ENCODE peak calls at places on chromosomes 1 and 21, in eight cellular contexts. One of them, this sample, is unnamed.

GRCh38 chr1:234912541-234913312 is 215.9 kb downstream of the TOMM20 start:
- DNase-seq in foreskin fibroblast: no peak
- DNase-seq in type B pancreatic cell: no peak
- DNase-seq in T-helper 9 cell: no peak
- DNase-seq in GM23248: no peak
- DNase-seq in amniotic epithelial cell: no peak
- DNase-seq in fibroblast of pulmonary artery: no peak
- DNase-seq in left ventricle myocardium inferior: no peak
- DNase-seq in this sample: no peak

GRCh38 chr1:28028873-28029654 is 59.3 kb downstream of the EYA3 start:
- DNase-seq in foreskin fibroblast: peak; percentile 12
- DNase-seq in type B pancreatic cell: no peak
- DNase-seq in T-helper 9 cell: no peak
- DNase-seq in GM23248: peak; percentile 34
- DNase-seq in amniotic epithelial cell: peak; percentile 30
- DNase-seq in fibroblast of pulmonary artery: peak; percentile 61
- DNase-seq in left ventricle myocardium inferior: no peak
- DNase-seq in this sample: no peak

GRCh38 chr1:17596651-17597509 is 57.4 kb downstream of the ARHGEF10L start:
- DNase-seq in foreskin fibroblast: no peak
- DNase-seq in type B pancreatic cell: no peak
- DNase-seq in T-helper 9 cell: no peak
- DNase-seq in GM23248: no peak
- DNase-seq in amniotic epithelial cell: peak; percentile 17
- DNase-seq in fibroblast of pulmonary artery: no peak
- DNase-seq in left ventricle myocardium inferior: no peak
- DNase-seq in this sample: no peak

GRCh38 chr1:164644774-164645634 is 86.0 kb downstream of the PBX1 start:
- DNase-seq in foreskin fibroblast: peak; percentile 79
- DNase-seq in type B pancreatic cell: no peak
- DNase-seq in T-helper 9 cell: no peak
- DNase-seq in GM23248: peak; percentile 84
- DNase-seq in amniotic epithelial cell: peak; percentile 80
- DNase-seq in fibroblast of pulmonary artery: peak; percentile 78
- DNase-seq in left ventricle myocardium inferior: no peak
- DNase-seq in this sample: no peak

GRCh38 chr1:177656598-177656997 is 313.3 kb downstream of the SEC16B start:
- DNase-seq in foreskin fibroblast: no peak
- DNase-seq in type B pancreatic cell: no peak
- DNase-seq in T-helper 9 cell: no peak
- DNase-seq in GM23248: no peak
- DNase-seq in amniotic epithelial cell: no peak
- DNase-seq in fibroblast of pulmonary artery: no peak
- DNase-seq in left ventricle myocardium inferior: no peak
- DNase-seq in this sample: no peak

GRCh38 chr21:36175771-36176565 is 19.3 kb downstream of the DOP1B start:
- DNase-seq in foreskin fibroblast: no peak
- DNase-seq in type B pancreatic cell: no peak
- DNase-seq in T-helper 9 cell: no peak
- DNase-seq in GM23248: no peak
- DNase-seq in amniotic epithelial cell: no peak
- DNase-seq in fibroblast of pulmonary artery: no peak
- DNase-seq in left ventricle myocardium inferior: no peak
- DNase-seq in this sample: no peak

GRCh38 chr1:19300211-19300610 is 11.6 kb upstream of the AKR7A3 start:
- DNase-seq in foreskin fibroblast: no peak
- DNase-seq in type B pancreatic cell: no peak
- DNase-seq in T-helper 9 cell: no peak
- DNase-seq in GM23248: no peak
- DNase-seq in amniotic epithelial cell: no peak
- DNase-seq in fibroblast of pulmonary artery: no peak
- DNase-seq in left ventricle myocardium inferior: no peak
- DNase-seq in this sample: no peak

GRCh38 chr1:8652607-8653046 is 164.8 kb downstream of the RERE start:
- DNase-seq in foreskin fibroblast: no peak
- DNase-seq in type B pancreatic cell: no peak
- DNase-seq in T-helper 9 cell: no peak
- DNase-seq in GM23248: no peak
- DNase-seq in amniotic epithelial cell: no peak
- DNase-seq in fibroblast of pulmonary artery: no peak
- DNase-seq in left ventricle myocardium inferior: no peak
- DNase-seq in this sample: no peak

GRCh38 chr1:29471487-29472313 is 235.4 kb downstream of the PTPRU start:
- DNase-seq in foreskin fibroblast: no peak
- DNase-seq in type B pancreatic cell: no peak
- DNase-seq in T-helper 9 cell: no peak
- DNase-seq in GM23248: no peak
- DNase-seq in amniotic epithelial cell: no peak
- DNase-seq in fibroblast of pulmonary artery: no peak
- DNase-seq in left ventricle myocardium inferior: no peak
- DNase-seq in this sample: no peak

GRCh38 chr1:182032251-182032650 is 29.3 kb downstream of the ZNF648 start:
- DNase-seq in foreskin fibroblast: no peak
- DNase-seq in type B pancreatic cell: no peak
- DNase-seq in T-helper 9 cell: no peak
- DNase-seq in GM23248: peak; percentile 20
- DNase-seq in amniotic epithelial cell: no peak
- DNase-seq in fibroblast of pulmonary artery: no peak
- DNase-seq in left ventricle myocardium inferior: no peak
- DNase-seq in this sample: no peak

GRCh38 chr1:30730351-30731108 is 7.1 kb upstream of the MATN1 start:
- DNase-seq in foreskin fibroblast: no peak
- DNase-seq in type B pancreatic cell: no peak
- DNase-seq in T-helper 9 cell: no peak
- DNase-seq in GM23248: no peak
- DNase-seq in amniotic epithelial cell: no peak
- DNase-seq in fibroblast of pulmonary artery: no peak
- DNase-seq in left ventricle myocardium inferior: no peak
- DNase-seq in this sample: no peak

GRCh38 chr1:31596737-31597097 is 20.4 kb downstream of the TINAGL1 start:
- DNase-seq in foreskin fibroblast: no peak
- DNase-seq in type B pancreatic cell: no peak
- DNase-seq in T-helper 9 cell: no peak
- DNase-seq in GM23248: no peak
- DNase-seq in amniotic epithelial cell: no peak
- DNase-seq in fibroblast of pulmonary artery: no peak
- DNase-seq in left ventricle myocardium inferior: no peak
- DNase-seq in this sample: no peak

GRCh38 chr1:204621391-204621790 is 64.1 kb downstream of the LRRN2 start:
- DNase-seq in foreskin fibroblast: peak; percentile 18
- DNase-seq in type B pancreatic cell: no peak
- DNase-seq in T-helper 9 cell: no peak
- DNase-seq in GM23248: no peak
- DNase-seq in amniotic epithelial cell: no peak
- DNase-seq in fibroblast of pulmonary artery: no peak
- DNase-seq in left ventricle myocardium inferior: no peak
- DNase-seq in this sample: no peak

GRCh38 chr1:59556802-59557548 is 257.8 kb upstream of the HOOK1 start:
- DNase-seq in foreskin fibroblast: no peak
- DNase-seq in type B pancreatic cell: no peak
- DNase-seq in T-helper 9 cell: no peak
- DNase-seq in GM23248: no peak
- DNase-seq in amniotic epithelial cell: no peak
- DNase-seq in fibroblast of pulmonary artery: no peak
- DNase-seq in left ventricle myocardium inferior: no peak
- DNase-seq in this sample: no peak

GRCh38 chr1:183995322-183996035 is 42.0 kb downstream of the COLGALT2 start:
- DNase-seq in foreskin fibroblast: no peak
- DNase-seq in type B pancreatic cell: no peak
- DNase-seq in T-helper 9 cell: no peak
- DNase-seq in GM23248: no peak
- DNase-seq in amniotic epithelial cell: no peak
- DNase-seq in fibroblast of pulmonary artery: peak; percentile 22
- DNase-seq in left ventricle myocardium inferior: peak; percentile 50
- DNase-seq in this sample: no peak

This sample was measured in activated CD4-positive, CD25-positive, alpha-beta regulatory T cell treated with anti-CD3 and anti-CD28 coated beads, Interleukin-2, amount 50 U/mL, for 72 hours.